ENCODE peak calls at places on chromosome 6, in six cellular contexts. O is omental fat pad, M is astrocyte of the cerebellum, Y is GM23338, F is HepG2, I is mesothelial cell of epicardium. E is an unnamed sample.

GRCh38 chr6:106080106-106081095 is 5.7 kb upstream of the PRDM1 start:
- DNase-seq in O (no peak), M (no peak), Y (no peak), F (no peak), I (no peak), E (no peak)

GRCh38 chr6:44034391-44034861 is 92.8 kb downstream of the MRPL14 start:
- DNase-seq in O (no peak), M (no peak), Y (no peak), F (no peak), I (no peak), E (peak)

GRCh38 chr6:138393871-138394783 is 9.9 kb upstream of the HEBP2 start:
- DNase-seq in O (no peak), M (no peak), Y (no peak), F (no peak), I (no peak), E (no peak)

GRCh38 chr6:10425973-10426780 is 11.3 kb upstream of the TFAP2A start:
- DNase-seq in O (no peak), M (no peak), Y (peak), F (peak), I (peak), E (peak)

GRCh38 chr6:52512199-52512598 is 64.7 kb downstream of the TRAM2 start:
- DNase-seq in O (no peak), M (no peak), Y (no peak), F (no peak), I (no peak), E (peak)

GRCh38 chr6:34680802-34681515 is 15.6 kb downstream of the ILRUN start:
- DNase-seq in O (no peak), M (no peak), Y (no peak), F (no peak), I (no peak), E (peak)

GRCh38 chr6:149128489-149129145 is 188.9 kb upstream of the TAB2 start:
- DNase-seq in O (no peak), M (no peak), Y (no peak), F (no peak), I (no peak), E (no peak)

GRCh38 chr6:12296255-12296573 is 6.1 kb downstream of the EDN1 start:
- DNase-seq in O (no peak), M (peak), Y (no peak), F (peak), I (no peak), E (peak)

GRCh38 chr6:109087661-109088264 is 6.9 kb downstream of the SESN1 start:
- DNase-seq in O (no peak), M (no peak), Y (no peak), F (no peak), I (no peak), E (no peak)

GRCh38 chr6:6331393-6331792 is 10.9 kb upstream of the F13A1 start:
- DNase-seq in O (no peak), M (no peak), Y (no peak), F (no peak), I (no peak), E (no peak)

GRCh38 chr6:93678841-93679454 is 259.6 kb upstream of the EPHA7 start:
- DNase-seq in O (no peak), M (peak), Y (no peak), F (no peak), I (no peak), E (no peak)

GRCh38 chr6:70709826-70710225 is 42.1 kb downstream of the SMAP1 start:
- DNase-seq in O (no peak), M (peak), Y (no peak), F (peak), I (no peak), E (peak)

GRCh38 chr6:105024803-105025202 is 67.9 kb downstream of the LIN28B start:
- DNase-seq in O (no peak), M (no peak), Y (peak), F (no peak), I (no peak), E (no peak)

GRCh38 chr6:7249391-7249790 is 63.6 kb downstream of the SSR1 start:
- DNase-seq in O (no peak), M (peak), Y (no peak), F (no peak), I (no peak), E (no peak)

GRCh38 chr6:166999845-167000253 is 652 bp downstream of the CEP43 start:
- DNase-seq in O (no peak), M (no peak), Y (peak), F (peak), I (no peak), E (no peak)

GRCh38 chr6:137237413-137238170 is 18.4 kb upstream of the IFNGR1 start:
- DNase-seq in O (no peak), M (peak), Y (no peak), F (peak), I (no peak), E (peak)

GRCh38 chr6:137728386-137729349 is 138.4 kb upstream of the TNFAIP3 start:
- DNase-seq in O (peak), M (peak), Y (no peak), F (peak), I (no peak), E (peak)

GRCh38 chr6:167590193-167590592 is 236.5 kb upstream of the AFDN start:
- DNase-seq in O (peak), M (no peak), Y (no peak), F (no peak), I (peak), E (no peak)

GRCh38 chr6:1865585-1865984 is 255.9 kb downstream of the FOXC1 start:
- DNase-seq in O (no peak), M (no peak), Y (no peak), F (peak), I (no peak), E (no peak)

GRCh38 chr6:161186173-161186769 is 87.6 kb downstream of the AGPAT4 start:
- DNase-seq in O (no peak), M (peak), Y (no peak), F (no peak), I (no peak), E (no peak)

GRCh38 chr6:8434727-8435092 is 635 bp downstream of the SLC35B3 start:
- DNase-seq in O (no peak), M (no peak), Y (no peak), F (no peak), I (no peak), E (no peak)

GRCh38 chr6:132907915-132908314 is 93.5 kb downstream of the RPS12 start:
- DNase-seq in O (no peak), M (no peak), Y (no peak), F (no peak), I (no peak), E (no peak)

GRCh38 chr6:108914235-108915022 is 66.2 kb downstream of the ARMC2 start:
- DNase-seq in O (no peak), M (no peak), Y (peak), F (peak), I (no peak), E (peak)

GRCh38 chr6:110326609-110327008 is 31.5 kb downstream of the METTL24 start:
- DNase-seq in O (no peak), M (no peak), Y (no peak), F (no peak), I (no peak), E (no peak)

GRCh38 chr6:149234051-149234962 is 83.2 kb upstream of the TAB2 start:
- DNase-seq in O (no peak), M (no peak), Y (no peak), F (no peak), I (no peak), E (no peak)

GRCh38 chr6:32940656-32941411 is at the start of gene HLA-DMB:
- DNase-seq in O (no peak), M (peak), Y (peak), F (peak), I (no peak), E (peak)

GRCh38 chr6:128731249-128732165 is 151.4 kb upstream of the LAMA2 start:
- DNase-seq in O (no peak), M (peak), Y (peak), F (peak), I (no peak), E (peak)

GRCh38 chr6:167078745-167079144 is 44.2 kb upstream of the CCR6 start:
- DNase-seq in O (no peak), M (no peak), Y (no peak), F (no peak), I (no peak), E (no peak)

GRCh38 chr6:133548409-133548808 is 307.3 kb downstream of the EYA4 start:
- DNase-seq in O (no peak), M (peak), Y (peak), F (no peak), I (no peak), E (peak)

GRCh38 chr6:98016565-98016964 is 733.5 kb upstream of the MMS22L start:
- DNase-seq in O (no peak), M (no peak), Y (no peak), F (no peak), I (no peak), E (no peak)

GRCh38 chr6:169890049-169890448 is 138.6 kb downstream of the ERMARD start:
- DNase-seq in O (no peak), M (no peak), Y (no peak), F (no peak), I (no peak), E (no peak)

GRCh38 chr6:129131282-129131681 is 248.3 kb downstream of the LAMA2 start:
- DNase-seq in O (no peak), M (no peak), Y (no peak), F (no peak), I (no peak), E (no peak)

GRCh38 chr6:121641158-121641557 is 205.7 kb downstream of the GJA1 start:
- DNase-seq in O (no peak), M (no peak), Y (no peak), F (no peak), I (no peak), E (no peak)

GRCh38 chr6:90369024-90369519 is 72.4 kb upstream of the BACH2 start:
- DNase-seq in O (no peak), M (peak), Y (peak), F (peak), I (no peak), E (peak)

GRCh38 chr6:21918081-21918480 is 324.5 kb downstream of the SOX4 start:
- DNase-seq in O (no peak), M (no peak), Y (no peak), F (no peak), I (no peak), E (no peak)

GRCh38 chr6:44538131-44538835 is 150.8 kb downstream of the CDC5L start:
- DNase-seq in O (no peak), M (no peak), Y (no peak), F (no peak), I (no peak), E (no peak)

GRCh38 chr6:122714059-122714458 is 65.5 kb upstream of the FABP7 start:
- DNase-seq in O (no peak), M (no peak), Y (no peak), F (no peak), I (no peak), E (no peak)

GRCh38 chr6:7256785-7257184 is 56.2 kb downstream of the SSR1 start:
- DNase-seq in O (no peak), M (no peak), Y (no peak), F (no peak), I (no peak), E (no peak)

GRCh38 chr6:170271771-170272314 is 19.0 kb downstream of the DLL1 start:
- DNase-seq in O (no peak), M (no peak), Y (no peak), F (no peak), I (no peak), E (no peak)

GRCh38 chr6:155260686-155261085 is 3.1 kb upstream of the CLDN20 start:
- DNase-seq in O (no peak), M (no peak), Y (no peak), F (no peak), I (no peak), E (no peak)
- TF ChIP-seq CTCF in O (no peak), M (no peak), Y (no peak), F (no peak), I (no peak), E (no peak)

GRCh38 chr6:153938876-153939275 is 100.2 kb upstream of the OPRM1 start:
- DNase-seq in O (no peak), M (no peak), Y (no peak), F (no peak), I (no peak), E (no peak)
- TF ChIP-seq CTCF in O (no peak), M (no peak), Y (no peak), F (no peak), I (no peak), E (no peak)

GRCh38 chr6:125779924-125780539 is 10.7 kb upstream of the NCOA7 start:
- DNase-seq in O (peak), M (peak), Y (peak), F (peak), I (peak), E (peak)
- TF ChIP-seq CTCF in O (no peak), M (peak), Y (no peak), F (no peak), I (peak), E (no peak)

GRCh38 chr6:74872754-74873446 is 333.0 kb downstream of the COL12A1 start:
- DNase-seq in O (no peak), M (no peak), Y (no peak), F (no peak), I (no peak), E (no peak)
- TF ChIP-seq CTCF in O (no peak), M (no peak), Y (no peak), F (no peak), I (no peak), E (no peak)

GRCh38 chr6:112600168-112600567 is 253.0 kb downstream of the RFPL4B start:
- DNase-seq in O (no peak), M (no peak), Y (no peak), F (no peak), I (no peak), E (no peak)
- TF ChIP-seq CTCF in O (no peak), M (peak), Y (peak), F (no peak), I (no peak), E (no peak)

DNA sequence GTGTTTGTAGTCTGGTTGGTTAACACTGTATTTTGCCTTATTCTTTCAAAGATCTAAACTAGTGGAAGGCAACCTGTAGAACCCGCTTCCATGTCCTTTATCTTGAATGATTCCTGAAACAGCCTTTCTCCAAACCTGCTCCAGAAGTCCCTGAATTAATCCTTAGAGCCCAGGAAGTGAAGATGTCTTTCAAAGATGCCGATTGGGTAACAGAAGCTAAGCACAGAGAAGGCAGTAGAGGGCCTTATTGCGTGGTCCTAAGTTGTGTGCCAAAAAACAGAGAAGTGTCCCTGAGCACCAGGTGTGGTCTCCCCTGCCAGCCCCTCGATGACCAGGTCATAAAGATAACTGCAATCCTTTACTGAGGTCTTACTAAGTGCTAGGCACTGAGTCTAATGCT is 19.1 kb upstream of the ZSCAN16 start:
- DNase-seq in O (no peak), M (no peak), Y (peak), F (no peak), I (no peak), E (peak)
- TF ChIP-seq CTCF in O (no peak), M (no peak), Y (no peak), F (no peak), I (no peak), E (no peak)

GRCh38 chr6:146901940-146902816 is 302.0 kb upstream of the STXBP5 start:
- DNase-seq in O (no peak), M (no peak), Y (no peak), F (peak), I (no peak), E (no peak)
- TF ChIP-seq CTCF in O (no peak), M (no peak), Y (no peak), F (peak), I (no peak), E (no peak)

GRCh38 chr6:118544105-118544504 is 4.0 kb upstream of the PLN start:
- DNase-seq in O (no peak), M (no peak), Y (no peak), F (no peak), I (no peak), E (no peak)
- TF ChIP-seq CTCF in O (no peak), M (no peak), Y (no peak), F (no peak), I (no peak), E (no peak)